ENCODE peak calls at places on chromosome 15, in five cellular contexts. C is astrocyte of the spinal cord, T is transverse colon, L is NCI-H1048, Q is occipital lobe. D is an unnamed sample.

GRCh38 chr15:88695046-88695445 is 56.2 kb downstream of the ISG20 start:
- DNase-seq in C (no peak), T (no peak), L (no peak), Q (no peak), D (no peak)

GRCh38 chr15:66876731-66877545 is 174.9 kb downstream of the SMAD6 start:
- DNase-seq in C (no peak), T (no peak), L (no peak), Q (no peak), D (no peak)

GRCh38 chr15:37095993-37096877 is 4.1 kb downstream of the MEIS2 start:
- DNase-seq in C (no peak), T (no peak), L (no peak), Q (no peak), D (peak)

GRCh38 chr15:58307313-58307961 is 124.4 kb upstream of the LIPC start:
- DNase-seq in C (peak), T (no peak), L (no peak), Q (no peak), D (no peak)

GRCh38 chr15:80208758-80209734 is 43.0 kb downstream of the CTXND1 start:
- DNase-seq in C (no peak), T (no peak), L (no peak), Q (no peak), D (no peak)

GRCh38 chr15:34038404-34039179 is 412 bp downstream of the AVEN start:
- DNase-seq in C (peak), T (peak), L (no peak), Q (peak), D (no peak)

GRCh38 chr15:78035319-78035718 is 42.2 kb downstream of the TBC1D2B start:
- DNase-seq in C (no peak), T (no peak), L (no peak), Q (no peak), D (no peak)

GRCh38 chr15:90478981-90479481 is 50.7 kb upstream of the CRTC3 start:
- DNase-seq in C (peak), T (no peak), L (no peak), Q (no peak), D (no peak)

GRCh38 chr15:53976844-53977392 is 1.3 kb upstream of the UNC13C start:
- DNase-seq in C (no peak), T (no peak), L (no peak), Q (peak), D (no peak)

GRCh38 chr15:89680282-89680873 is 1.2 kb upstream of the PLIN1 start:
- DNase-seq in C (peak), T (peak), L (no peak), Q (no peak), D (no peak)

GRCh38 chr15:58475573-58476524 is 44.1 kb downstream of the LIPC start:
- DNase-seq in C (peak), T (no peak), L (no peak), Q (no peak), D (peak)

GRCh38 chr15:78061963-78062427 is 15.5 kb downstream of the TBC1D2B start:
- DNase-seq in C (peak), T (no peak), L (no peak), Q (no peak), D (no peak)

GRCh38 chr15:61410656-61411055 is 181.6 kb upstream of the RORA start:
- DNase-seq in C (no peak), T (no peak), L (no peak), Q (no peak), D (no peak)

GRCh38 chr15:27601239-27601942 is 497.7 kb downstream of the OCA2 start:
- DNase-seq in C (peak), T (no peak), L (no peak), Q (peak), D (no peak)

GRCh38 chr15:66646308-66646707 is 55.7 kb upstream of the SMAD6 start:
- DNase-seq in C (no peak), T (no peak), L (no peak), Q (no peak), D (no peak)